ENCODE peak calls at places on chromosome X, in seven cellular contexts. P is GM23248, Z is GM12878, L is hepatocyte, E is fibroblast of lung, I is neural progenitor cell, S is MM.1S. B is an unnamed sample. For H3K79me2, the result is how much of the 10 kb centered on the place peaks cover.

GRCh38 chrX:38558681-38559080 is 2.7 kb upstream of the TSPAN7 start:
- DNase-seq in P (peak), Z (no peak), L (no peak), E (no peak), I (no peak), S (no peak), B (peak)

GRCh38 chrX:20221902-20222301 is 44.8 kb downstream of the RPS6KA3 start:
- DNase-seq in P (peak), Z (no peak), L (peak), E (peak), I (no peak), S (no peak), B (no peak)

GRCh38 chrX:46788902-46789301 is 30.0 kb upstream of the SLC9A7 start:
- DNase-seq in P (peak), Z (no peak), L (no peak), E (peak), I (peak), S (no peak), B (peak)

GRCh38 chrX:46185923-46186810 is 359.1 kb downstream of the ZNF674 start:
- DNase-seq in P (no peak), Z (no peak), L (no peak), E (no peak), I (no peak), S (no peak), B (no peak)

GRCh38 chrX:3271485-3272186 is 74.8 kb downstream of the MXRA5 start:
- DNase-seq in P (peak), Z (no peak), L (peak), E (peak), I (no peak), S (no peak), B (peak)

GRCh38 chrX:153438522-153438921 is 7.3 kb downstream of the TREX2 start:
- DNase-seq in P (peak), Z (no peak), L (peak), E (peak), I (peak), S (no peak), B (peak)

GRCh38 chrX:37348237-37349130 is 680 bp upstream of the PRRG1 start:
- DNase-seq in P (peak), Z (no peak), L (peak), E (peak), I (no peak), S (no peak), B (no peak)

GRCh38 chrX:85988353-85988752 is 59.0 kb downstream of the CHM start:
- DNase-seq in P (no peak), Z (no peak), L (no peak), E (no peak), I (no peak), S (no peak), B (no peak)

GRCh38 chrX:113929004-113929403 is 654.9 kb upstream of the HTR2C start:
- DNase-seq in P (peak), Z (no peak), L (peak), E (peak), I (peak), S (peak), B (no peak)

GRCh38 chrX:149571770-149572169 is 15.5 kb downstream of the MAGEA9B start:
- DNase-seq in P (no peak), Z (no peak), L (peak), E (no peak), I (no peak), S (no peak), B (no peak)

GRCh38 chrX:9758239-9758638 is 7.4 kb downstream of the GPR143 start:
- DNase-seq in P (no peak), Z (no peak), L (no peak), E (no peak), I (no peak), S (no peak), B (no peak)

GRCh38 chrX:143994206-143994605 is 110.3 kb downstream of the UBE2NL start:
- DNase-seq in P (no peak), Z (no peak), L (no peak), E (peak), I (no peak), S (no peak), B (no peak)

GRCh38 chrX:154534526-154535322 is 11.9 kb downstream of the G6PD start:
- DNase-seq in P (peak), Z (peak), L (peak), E (peak), I (peak), S (peak), B (peak)

GRCh38 chrX:151985955-151986354 is 11.5 kb upstream of the GABRE start:
- DNase-seq in P (peak), Z (no peak), L (peak), E (peak), I (no peak), S (no peak), B (peak)

DNA sequence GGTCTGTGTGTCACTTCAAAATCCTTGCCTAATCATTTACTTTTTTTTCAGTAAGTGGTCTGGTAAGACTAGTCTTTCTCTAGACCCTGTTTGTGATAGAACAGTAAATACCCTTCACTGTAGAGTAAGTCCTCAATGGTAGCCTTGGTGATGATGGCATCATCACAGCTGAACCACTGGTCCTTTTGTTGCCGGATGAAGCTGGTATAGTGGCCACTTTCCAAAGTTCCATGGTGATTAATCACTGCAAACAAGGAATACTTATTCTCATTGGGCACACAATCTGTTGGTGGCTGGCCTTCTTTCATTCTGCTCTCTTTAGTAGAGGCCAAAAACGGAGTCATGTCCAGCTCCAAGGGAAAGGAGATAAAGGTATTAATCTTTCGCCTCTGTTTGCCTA is 2.9 kb downstream of the USP51 start:
- DNase-seq in P (peak), Z (no peak), L (no peak), E (peak), I (no peak), S (no peak), B (peak)
- H3K27ac ChIP-seq in P (no peak), Z (no peak), L (no peak), E (no peak), I (no peak), S (no peak), B (no peak)

DNA sequence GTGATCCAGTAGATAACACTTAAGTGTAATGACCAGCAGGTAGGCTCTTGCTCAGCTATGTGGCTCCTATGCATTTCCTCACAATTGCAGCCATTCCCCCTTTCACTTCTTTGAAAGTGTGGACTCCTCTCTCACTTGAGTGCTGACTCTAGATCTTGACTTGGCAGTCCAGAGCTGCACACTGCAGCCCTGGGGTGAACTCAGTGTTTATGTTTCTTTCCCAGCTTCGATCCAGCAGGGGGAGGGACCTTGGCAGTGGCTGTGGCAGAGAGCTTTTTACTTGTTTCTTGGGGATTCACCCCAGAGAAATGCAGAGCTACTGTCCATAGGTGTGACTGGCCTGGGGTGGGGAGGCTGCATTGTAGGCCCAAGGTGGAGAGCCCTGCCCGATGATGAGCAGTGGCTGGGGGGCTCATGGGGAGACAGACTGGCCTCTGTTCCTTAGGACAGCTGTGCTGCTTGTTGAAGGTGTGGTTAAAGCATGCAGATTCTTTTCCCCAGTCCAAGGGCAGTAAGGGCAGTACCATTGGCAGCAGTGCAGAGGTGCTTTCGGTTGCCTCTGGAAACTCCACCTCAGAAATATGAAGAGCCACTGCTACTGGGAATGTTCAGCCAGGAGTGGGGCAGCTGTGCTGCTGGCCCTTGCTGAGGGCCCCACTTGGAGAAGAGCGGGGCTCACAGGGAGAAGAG is 134.7 kb downstream of the SH3BGRL start:
- DNase-seq in P (no peak), Z (no peak), L (no peak), E (peak), I (no peak), S (no peak), B (no peak)
- H2AFZ ChIP-seq in P (no peak), Z (no peak), L (no peak), E (no peak), I (no peak), S (no peak), B (no peak)

DNA sequence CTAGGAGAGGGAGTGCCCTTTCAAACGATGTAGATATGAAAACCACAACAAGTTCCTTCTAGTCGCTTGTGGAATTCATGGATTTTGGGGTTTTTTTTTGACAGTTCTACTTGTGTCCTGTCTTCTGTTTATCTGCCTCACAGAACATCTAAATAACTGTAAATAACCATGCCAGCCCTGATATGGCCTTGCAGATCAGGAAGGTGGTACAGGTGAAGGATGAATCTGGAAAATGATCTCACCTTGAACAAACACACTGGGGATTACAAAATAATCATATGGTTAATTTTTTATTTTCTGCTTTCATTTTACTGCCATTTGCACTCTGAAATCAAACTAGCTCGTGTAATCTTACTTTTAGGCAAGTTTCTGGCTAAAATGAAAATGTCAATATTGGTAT is 37.2 kb downstream of the GPR82 start:
- DNase-seq in P (no peak), Z (no peak), L (no peak), E (no peak), I (no peak), S (no peak), B (no peak)
- H3K79me2 ChIP-seq in P (under half), Z (under half), L (under half), E (under half), I (under half), S (under half), B (under half)

GRCh38 chrX:55521687-55522086 is 32.0 kb upstream of the USP51 start:
- DNase-seq in P (no peak), Z (no peak), L (no peak), E (no peak), I (no peak), S (no peak), B (no peak)
- H3K27ac ChIP-seq in P (no peak), Z (no peak), L (no peak), E (no peak), I (no peak), S (no peak), B (no peak)

GRCh38 chrX:77346859-77347258 is 100.3 kb upstream of the FGF16 start:
- DNase-seq in P (no peak), Z (no peak), L (no peak), E (no peak), I (no peak), S (no peak), B (no peak)

GRCh38 chrX:77342028-77342427 is 105.2 kb upstream of the FGF16 start:
- DNase-seq in P (no peak), Z (no peak), L (no peak), E (no peak), I (no peak), S (no peak), B (no peak)

DNA sequence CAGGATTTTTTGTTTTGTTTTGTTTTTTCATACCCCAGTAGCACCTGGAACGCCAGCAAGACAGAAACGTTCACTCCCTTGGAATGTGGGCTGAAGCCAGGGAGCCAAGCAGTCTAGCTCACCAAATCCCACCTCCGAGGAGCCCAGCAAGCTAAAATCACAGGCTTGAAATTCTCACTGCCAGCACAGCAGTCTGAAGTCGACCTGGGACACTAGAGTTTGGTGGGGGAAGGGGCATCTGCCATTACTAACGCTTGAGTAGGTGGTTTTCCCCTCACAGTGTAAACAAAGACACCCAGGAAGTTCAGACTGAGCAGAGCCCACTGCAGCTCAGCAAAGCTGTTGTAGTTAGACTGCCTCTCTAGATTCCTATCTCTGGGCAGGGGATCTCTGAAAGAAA is 99.6 kb upstream of the FGF16 start:
- DNase-seq in P (no peak), Z (no peak), L (no peak), E (peak), I (peak), S (no peak), B (no peak)
- H2AFZ ChIP-seq in P (no peak), Z (no peak), L (no peak), E (no peak), I (peak), S (no peak), B (no peak)

DNA sequence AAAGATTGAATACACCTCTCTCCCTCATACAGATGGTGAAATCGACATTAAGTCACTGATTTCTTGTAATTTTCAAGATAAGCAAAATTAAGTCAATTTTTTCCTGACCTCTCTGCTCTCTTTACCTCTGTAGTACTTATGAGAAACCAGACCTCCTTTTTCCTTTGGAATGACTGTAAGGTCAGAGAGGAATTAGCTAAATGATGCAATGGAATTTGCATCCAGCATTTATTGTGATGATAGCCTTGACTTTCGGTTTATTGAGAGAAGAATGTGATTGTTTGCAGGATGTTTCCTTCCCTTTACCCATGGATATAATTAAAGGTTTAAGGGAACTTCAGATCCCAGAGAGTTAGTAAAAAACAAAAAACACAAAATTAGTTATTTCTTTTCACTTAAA is 22.4 kb downstream of the STK26 start:
- DNase-seq in P (no peak), Z (no peak), L (no peak), E (no peak), I (no peak), S (no peak), B (no peak)
- H3K79me2 ChIP-seq in P (under half), Z (under half), L (under half), E (under half), I (half or more), S (under half), B (under half)

GRCh38 chrX:71212536-71212935 is 10.5 kb upstream of the GJB1 start:
- DNase-seq in P (no peak), Z (no peak), L (no peak), E (no peak), I (no peak), S (no peak), B (no peak)

GRCh38 chrX:71215335-71215912 is 7.6 kb upstream of the GJB1 start:
- DNase-seq in P (no peak), Z (no peak), L (no peak), E (no peak), I (no peak), S (no peak), B (peak)

GRCh38 chrX:71214152-71214551 is 8.9 kb upstream of the GJB1 start:
- DNase-seq in P (no peak), Z (no peak), L (no peak), E (no peak), I (no peak), S (no peak), B (no peak)

GRCh38 chrX:71216446-71216845 is 6.6 kb upstream of the GJB1 start:
- DNase-seq in P (no peak), Z (no peak), L (no peak), E (no peak), I (no peak), S (no peak), B (no peak)

GRCh38 chrX:71214604-71215334 is 8.3 kb upstream of the GJB1 start:
- DNase-seq in P (no peak), Z (no peak), L (peak), E (no peak), I (no peak), S (no peak), B (peak)
- H3K27ac ChIP-seq in P (no peak), Z (no peak), L (peak), E (no peak), I (no peak), S (no peak), B (no peak)

DNA sequence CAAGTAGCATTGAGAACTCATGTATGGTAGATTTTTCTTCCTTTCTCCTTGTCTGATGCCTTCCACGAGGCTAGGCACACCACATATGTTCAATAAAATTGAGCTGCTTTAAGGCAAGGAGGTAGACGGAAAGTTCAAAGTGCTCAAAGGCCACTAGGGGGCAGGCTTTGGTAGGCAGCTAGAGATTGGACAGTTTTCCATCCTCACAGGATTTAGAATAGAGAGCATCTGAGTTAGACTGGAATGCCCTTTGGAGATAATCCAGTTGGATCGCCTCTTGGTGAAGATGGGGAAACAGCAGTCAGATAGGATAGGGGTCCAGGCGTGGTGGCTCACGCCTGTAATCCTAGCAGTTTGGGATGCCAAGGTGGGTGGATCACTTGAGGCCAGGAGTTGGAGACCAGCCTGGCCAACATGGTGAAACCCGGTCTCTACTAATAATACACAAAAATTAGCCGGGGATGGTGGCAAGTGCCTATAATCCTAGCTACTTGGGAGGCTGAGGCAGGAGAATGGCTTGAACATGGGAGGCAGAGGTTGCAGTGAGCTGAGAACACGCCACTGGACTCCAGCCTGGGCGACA is 30.4 kb downstream of the ELF4 start:
- DNase-seq in P (peak), Z (no peak), L (peak), E (peak), I (peak), S (peak), B (peak)
- H2AFZ ChIP-seq in P (no peak), Z (no peak), L (no peak), E (no peak), I (no peak), S (no peak), B (no peak)

B was measured in osteoblast.